ENCODE peak calls at places on chromosome 20, in five cellular contexts. D, B, L, G and W are unnamed samples.

GRCh38 chr20:25009218-25010145 is 16.9 kb upstream of the APMAP start:
- DNase-seq in D (peak; percentile 68), B (no peak), L (peak; percentile 36), G (no peak), W (no peak)

GRCh38 chr20:62646851-62647520 is 4.7 kb downstream of the SLCO4A1 start:
- DNase-seq in D (no peak), B (peak; percentile 36), L (no peak), G (no peak), W (no peak)

GRCh38 chr20:57409672-57410397 is 18.6 kb downstream of the RBM38 start:
- DNase-seq in D (no peak), B (no peak), L (no peak), G (no peak), W (peak; percentile 84)

GRCh38 chr20:43824699-43825402 is 89.8 kb upstream of the TOX2 start:
- DNase-seq in D (peak; percentile 26), B (peak; percentile 19), L (peak; percentile 53), G (no peak), W (no peak)

GRCh38 chr20:61454053-61454452 is 202.0 kb downstream of the CDH4 start:
- DNase-seq in D (no peak), B (no peak), L (no peak), G (no peak), W (no peak)

GRCh38 chr20:61849822-61850221 is 215.9 kb downstream of the TAF4 start:
- DNase-seq in D (no peak), B (no peak), L (no peak), G (no peak), W (no peak)

GRCh38 chr20:10255846-10256245 is 37.2 kb downstream of the SNAP25 start:
- DNase-seq in D (no peak), B (no peak), L (no peak), G (no peak), W (no peak)

GRCh38 chr20:12394786-12395185 is 477.1 kb downstream of the BTBD3 start:
- DNase-seq in D (no peak), B (peak; percentile 34), L (peak; percentile 16), G (no peak), W (no peak)

GRCh38 chr20:57664924-57665588 is 44.8 kb downstream of the PMEPA1 start:
- DNase-seq in D (no peak), B (no peak), L (no peak), G (no peak), W (no peak)

GRCh38 chr20:10596726-10597125 is 77.1 kb downstream of the JAG1 start:
- DNase-seq in D (peak; percentile 75), B (no peak), L (peak; percentile 84), G (no peak), W (no peak)

GRCh38 chr20:41119593-41120561 is 17.5 kb upstream of the PLCG1 start:
- DNase-seq in D (no peak), B (peak; percentile 58), L (no peak), G (no peak), W (no peak)

GRCh38 chr20:52191132-52191435 is 495 bp downstream of the ZFP64 start:
- DNase-seq in D (no peak), B (no peak), L (peak; percentile 35), G (no peak), W (peak; percentile 55)

GRCh38 chr20:25258463-25258805 is 10.5 kb downstream of the PYGB start:
- DNase-seq in D (no peak), B (no peak), L (no peak), G (no peak), W (peak; percentile 23)

GRCh38 chr20:62111148-62111547 is 11.1 kb upstream of the LSM14B start:
- DNase-seq in D (no peak), B (no peak), L (no peak), G (no peak), W (no peak)

GRCh38 chr20:11305406-11305805 is 612.3 kb upstream of the BTBD3 start:
- DNase-seq in D (no peak), B (peak; percentile 48), L (no peak), G (no peak), W (no peak)

GRCh38 chr20:35207950-35208611 is 18.4 kb upstream of the MMP24 start:
- DNase-seq in D (peak; percentile 73), B (peak; percentile 93), L (peak; percentile 87), G (peak; percentile 81), W (peak; percentile 88)

GRCh38 chr20:42936482-42936881 is 253.2 kb downstream of the PTPRT start:
- DNase-seq in D (no peak), B (no peak), L (no peak), G (no peak), W (no peak)

GRCh38 chr20:32742322-32743236 is 688 bp downstream of the COMMD7 start:
- DNase-seq in D (no peak), B (no peak), L (no peak), G (peak; percentile 49), W (no peak)

GRCh38 chr20:46928580-46929132 is 34.0 kb downstream of the EYA2 start:
- DNase-seq in D (peak; percentile 66), B (no peak), L (peak; percentile 53), G (no peak), W (peak; percentile 86)

GRCh38 chr20:46931699-46932098 is 37.1 kb downstream of the EYA2 start:
- DNase-seq in D (peak; percentile 86), B (no peak), L (peak; percentile 36), G (no peak), W (peak; percentile 48)

GRCh38 chr20:46929902-46930301 is 35.3 kb downstream of the EYA2 start:
- DNase-seq in D (no peak), B (no peak), L (no peak), G (no peak), W (no peak)

GRCh38 chr20:46933150-46933549 is 38.5 kb downstream of the EYA2 start:
- DNase-seq in D (no peak), B (no peak), L (no peak), G (no peak), W (no peak)

GRCh38 chr20:46930940-46931339 is 36.3 kb downstream of the EYA2 start:
- DNase-seq in D (no peak), B (no peak), L (no peak), G (no peak), W (no peak)
- TF ChIP-seq CTCF in D (no peak), B (no peak), L (no peak), G (no peak), W (no peak)

GRCh38 chr20:39659010-39659409 is 696.9 kb downstream of the DHX35 start:
- DNase-seq in D (no peak), B (no peak), L (no peak), G (no peak), W (no peak)
- TF ChIP-seq CTCF in D (no peak), B (no peak), L (no peak), G (no peak), W (no peak)

GRCh38 chr20:3248167-3248992 is 9.4 kb upstream of the SLC4A11 start:
- DNase-seq in D (peak; percentile 33), B (no peak), L (peak; percentile 28), G (no peak), W (no peak)
- TF ChIP-seq CTCF in D (no peak), B (no peak), L (no peak), G (no peak), W (no peak)

GRCh38 chr20:18304618-18305017 is 16.3 kb downstream of the ZNF133 start:
- DNase-seq in D (no peak), B (no peak), L (no peak), G (no peak), W (no peak)
- TF ChIP-seq CTCF in D (peak; percentile 27), B (no peak), L (peak; percentile 27), G (peak; percentile 26), W (peak; percentile 11)

DNA sequence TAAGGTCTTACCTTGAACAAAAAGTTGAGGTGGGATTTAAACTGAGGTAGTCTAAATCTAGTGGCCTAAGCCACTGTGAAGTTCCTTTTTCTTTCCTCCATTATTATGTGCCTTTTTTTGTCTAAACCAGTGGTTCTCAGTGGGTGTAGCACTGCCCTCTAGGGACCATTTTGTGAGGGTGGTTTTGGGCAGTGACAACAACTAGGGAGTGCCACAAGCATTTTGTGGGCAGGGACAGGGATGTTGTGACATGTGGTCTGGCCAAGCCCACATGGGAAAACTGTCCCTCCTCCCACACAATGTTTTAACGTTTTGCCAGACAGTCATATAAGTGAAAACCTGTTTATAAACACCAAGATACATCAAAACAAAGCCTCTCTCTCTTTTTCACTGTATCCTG is 899.4 kb upstream of the FLRT3 start:
- DNase-seq in D (peak; percentile 59), B (peak; percentile 37), L (peak; percentile 23), G (peak; percentile 62), W (peak; percentile 53)
- TF ChIP-seq CTCF in D (peak; percentile 66), B (no peak), L (peak; percentile 50), G (peak; percentile 76), W (peak; percentile 17)

GRCh38 chr20:22383156-22383555 is 201.2 kb downstream of the FOXA2 start:
- DNase-seq in D (peak; percentile 48), B (no peak), L (no peak), G (no peak), W (no peak)

GRCh38 chr20:22387452-22387851 is 196.9 kb downstream of the FOXA2 start:
- DNase-seq in D (no peak), B (no peak), L (no peak), G (no peak), W (no peak)

GRCh38 chr20:22386300-22386623 is 198.1 kb downstream of the FOXA2 start:
- DNase-seq in D (no peak), B (no peak), L (no peak), G (no peak), W (no peak)

GRCh38 chr20:22384978-22385377 is 199.4 kb downstream of the FOXA2 start:
- DNase-seq in D (no peak), B (no peak), L (no peak), G (no peak), W (no peak)

DNA sequence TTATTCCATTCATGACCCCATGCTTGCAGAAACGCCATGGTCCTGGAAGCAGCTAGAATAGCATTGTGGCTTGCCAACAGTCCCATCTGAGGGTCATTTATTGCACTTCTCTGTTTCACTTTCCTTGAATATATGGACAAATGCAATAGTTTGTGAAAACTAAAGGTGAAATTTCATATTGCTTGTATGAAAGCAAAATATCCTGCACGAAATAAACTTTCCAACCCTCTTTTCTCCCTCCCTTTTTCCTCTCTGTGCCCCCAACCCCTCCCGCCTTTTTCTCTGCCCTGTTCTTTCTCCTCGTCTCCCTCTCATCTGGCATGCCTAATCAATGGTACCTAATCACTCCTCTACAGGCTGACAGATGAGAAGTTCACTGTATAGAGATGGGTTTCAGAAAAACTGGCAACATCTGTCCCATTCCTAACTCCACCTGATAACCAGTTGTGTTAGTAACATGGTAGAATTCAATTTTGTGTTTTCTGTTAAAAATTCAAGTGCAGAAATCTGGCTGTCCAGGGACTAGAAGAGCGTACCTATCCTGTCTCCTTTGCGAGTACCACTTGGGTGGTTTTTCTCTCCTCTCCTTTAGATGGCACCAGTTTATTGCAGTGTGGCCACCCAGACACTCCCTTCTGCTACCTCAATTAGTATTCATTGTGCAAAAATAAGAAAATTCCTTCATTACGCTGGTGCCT is 198.6 kb downstream of the FOXA2 start:
- DNase-seq in D (no peak), B (peak; percentile 8), L (peak; percentile 54), G (no peak), W (no peak)
- TF ChIP-seq CTCF in D (no peak), B (no peak), L (peak; percentile 48), G (peak; percentile 21), W (no peak)